ENCODE peak calls at places on chromosomes 16 and 17, in four cellular contexts. E is adrenal gland, W is HCT116, N is kidney epithelial cell. L is an unnamed sample.

GRCh38 chr17:64202683-64203430 is 60.2 kb downstream of the TEX2 start:
- DNase-seq in E (peak; percentile 77), W (no peak), N (no peak), L (no peak)

GRCh38 chr16:66360624-66361324 is 5.7 kb upstream of the CDH5 start:
- DNase-seq in E (no peak), W (no peak), N (no peak), L (no peak)

GRCh38 chr16:82061861-82062525 is 26.9 kb downstream of the HSD17B2 start:
- DNase-seq in E (no peak), W (peak; percentile 64), N (no peak), L (no peak)

GRCh38 chr17:60167095-60167741 is 17.4 kb downstream of the CA4 start:
- DNase-seq in E (peak; percentile 53), W (no peak), N (no peak), L (no peak)

GRCh38 chr16:8187782-8188372 is 402.4 kb downstream of the TMEM114 start:
- DNase-seq in E (no peak), W (no peak), N (no peak), L (no peak)

GRCh38 chr17:11144358-11145233 is 96.4 kb upstream of the SHISA6 start:
- DNase-seq in E (peak; percentile 55), W (no peak), N (peak; percentile 1), L (no peak)

GRCh38 chr17:67636841-67637240 is 80.9 kb upstream of the NOL11 start:
- DNase-seq in E (no peak), W (no peak), N (peak; percentile 58), L (no peak)

GRCh38 chr16:80300456-80300855 is 240.3 kb upstream of the DYNLRB2 start:
- DNase-seq in E (no peak), W (no peak), N (no peak), L (no peak)

GRCh38 chr17:10127819-10128375 is 70.5 kb downstream of the GAS7 start:
- DNase-seq in E (peak; percentile 51), W (no peak), N (peak; percentile 77), L (peak; percentile 88)

GRCh38 chr17:11803635-11804034 is 193.6 kb downstream of the ZNF18 start:
- DNase-seq in E (no peak), W (no peak), N (no peak), L (no peak)

GRCh38 chr16:75260856-75261589 is 9.6 kb upstream of the BCAR1 start:
- DNase-seq in E (no peak), W (no peak), N (no peak), L (no peak)

GRCh38 chr16:35195864-35196216 is 1736.4 kb downstream of the TP53TG3F start:
- DNase-seq in E (no peak), W (no peak), N (no peak), L (no peak)

GRCh38 chr17:21452377-21453143 is 76.4 kb downstream of the KCNJ12 start:
- DNase-seq in E (peak; percentile 51), W (peak; percentile 33), N (peak; percentile 28), L (peak; percentile 4)

GRCh38 chr16:85480727-85481101 is 132.4 kb upstream of the GSE1 start:
- DNase-seq in E (no peak), W (no peak), N (no peak), L (no peak)

GRCh38 chr16:50616883-50617629 is 64.1 kb downstream of the SNX20 start:
- DNase-seq in E (no peak), W (no peak), N (peak; percentile 28), L (no peak)

GRCh38 chr17:72440961-72441360 is 320.1 kb downstream of the SOX9 start:
- DNase-seq in E (no peak), W (no peak), N (no peak), L (no peak)

GRCh38 chr16:50833929-50834328 is 92.0 kb downstream of the CYLD start:
- DNase-seq in E (no peak), W (no peak), N (no peak), L (no peak)

GRCh38 chr17:48610282-48611211 is at the start of gene HOXB7:
- DNase-seq in E (peak; percentile 67), W (no peak), N (no peak), L (no peak)

GRCh38 chr16:25256821-25257503 is 683 bp downstream of the ZKSCAN2 start:
- DNase-seq in E (peak; percentile 18), W (no peak), N (peak; percentile 47), L (no peak)

GRCh38 chr16:85286970-85287814 is 174.9 kb upstream of the CIBAR2 start:
- DNase-seq in E (peak; percentile 80), W (no peak), N (no peak), L (no peak)

GRCh38 chr16:1036121-1036520 is 36.4 kb upstream of the SSTR5 start:
- DNase-seq in E (no peak), W (no peak), N (no peak), L (no peak)

GRCh38 chr16:46857261-46857962 is 26.4 kb upstream of the C16orf87 start:
- DNase-seq in E (peak; percentile 53), W (peak; percentile 26), N (peak; percentile 25), L (no peak)

GRCh38 chr16:54817432-54817831 is 113.2 kb upstream of the IRX5 start:
- DNase-seq in E (no peak), W (no peak), N (no peak), L (peak; percentile 11)

GRCh38 chr16:53714080-53715050 is 10.4 kb downstream of the FTO start:
- DNase-seq in E (no peak), W (no peak), N (no peak), L (no peak)

GRCh38 chr17:39110435-39111136 is 40.9 kb downstream of the PLXDC1 start:
- DNase-seq in E (no peak), W (no peak), N (no peak), L (no peak)

GRCh38 chr16:57186630-57187507 is 740 bp downstream of the RSPRY1 start:
- DNase-seq in E (peak; percentile 26), W (no peak), N (no peak), L (no peak)

GRCh38 chr16:57187508-57187854 is 1.4 kb downstream of the RSPRY1 start:
- DNase-seq in E (no peak), W (no peak), N (no peak), L (no peak)

GRCh38 chr16:57185446-57185944 is 344 bp downstream of the PSME3IP1 start:
- DNase-seq in E (peak; percentile 61), W (no peak), N (no peak), L (no peak)

GRCh38 chr16:57184890-57185445 is 871 bp downstream of the PSME3IP1 start:
- DNase-seq in E (no peak), W (no peak), N (no peak), L (no peak)

GRCh38 chr16:57185945-57186629 is at the start of the genes PSME3IP1 and RSPRY1:
- DNase-seq in E (peak; percentile 100), W (peak; percentile 99), N (peak; percentile 98), L (peak; percentile 98)
- TF ChIP-seq CTCF in E (no peak), W (no peak), N (no peak), L (no peak)

GRCh38 chr16:10918294-10919002 is 23.8 kb downstream of the DEXI start:
- DNase-seq in E (peak; percentile 94), W (peak; percentile 88), N (peak; percentile 70), L (peak; percentile 72)
- H3K4me3 ChIP-seq in E (no peak overlapping the region), W (peak overlapping the region; percentile 8), N (no peak overlapping the region), L (no peak overlapping the region)

GRCh38 chr17:74961657-74962360 is 10.8 kb downstream of the HID1 start:
- DNase-seq in E (peak; percentile 86), W (peak; percentile 80), N (peak; percentile 41), L (peak; percentile 43)

GRCh38 chr17:74957935-74958549 is 14.5 kb downstream of the HID1 start:
- DNase-seq in E (peak; percentile 64), W (no peak), N (no peak), L (no peak)

GRCh38 chr17:74962622-74963394 is 9.8 kb downstream of the HID1 start:
- DNase-seq in E (no peak), W (no peak), N (no peak), L (no peak)

GRCh38 chr17:74959826-74960738 is 12.5 kb downstream of the HID1 start:
- DNase-seq in E (no peak), W (no peak), N (no peak), L (no peak)

DNA sequence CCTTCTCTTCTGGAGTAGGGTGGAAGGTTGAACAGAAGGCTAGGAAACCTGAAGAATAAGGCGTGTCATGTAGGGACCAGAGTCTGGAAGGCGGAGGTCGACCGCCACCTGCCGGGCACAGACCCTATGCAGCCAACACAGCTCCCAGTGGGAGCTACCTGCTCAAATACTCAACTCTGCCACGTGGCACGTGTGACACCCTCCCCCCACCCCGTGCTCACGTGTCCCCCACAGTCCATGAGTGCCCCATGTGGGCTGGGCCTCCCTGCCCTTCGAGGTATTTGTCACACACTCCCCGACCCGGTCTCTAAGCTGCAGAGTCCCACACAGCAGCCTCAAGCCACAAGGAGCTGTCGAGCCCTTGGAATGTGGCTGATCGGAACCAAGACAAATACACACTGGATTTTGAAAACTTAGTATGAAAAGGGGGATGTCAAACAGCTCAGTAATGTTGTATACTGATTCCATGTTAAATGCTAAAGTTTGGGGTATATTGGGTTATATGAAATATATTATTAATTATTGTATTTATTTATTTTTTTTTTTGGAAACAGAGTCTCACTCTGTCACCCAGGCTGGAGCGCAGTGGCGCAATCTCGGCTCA is 11.7 kb downstream of the HID1 start:
- DNase-seq in E (peak; percentile 52), W (peak; percentile 54), N (no peak), L (no peak)
- TF ChIP-seq CTCF in E (peak; percentile 52), W (peak; percentile 67), N (peak; percentile 50), L (peak; percentile 47)

GRCh38 chr17:27459433-27459832 is 3.2 kb downstream of the KSR1 start:
- DNase-seq in E (no peak), W (no peak), N (no peak), L (no peak)

GRCh38 chr17:27457405-27457730 is 1.1 kb downstream of the KSR1 start:
- DNase-seq in E (no peak), W (no peak), N (no peak), L (no peak)

GRCh38 chr17:27456681-27457404 is 595 bp downstream of the KSR1 start:
- DNase-seq in E (peak; percentile 40), W (no peak), N (no peak), L (no peak)

GRCh38 chr17:27457731-27458523 is 1.7 kb downstream of the KSR1 start:
- DNase-seq in E (no peak), W (no peak), N (no peak), L (peak; percentile 63)

DNA sequence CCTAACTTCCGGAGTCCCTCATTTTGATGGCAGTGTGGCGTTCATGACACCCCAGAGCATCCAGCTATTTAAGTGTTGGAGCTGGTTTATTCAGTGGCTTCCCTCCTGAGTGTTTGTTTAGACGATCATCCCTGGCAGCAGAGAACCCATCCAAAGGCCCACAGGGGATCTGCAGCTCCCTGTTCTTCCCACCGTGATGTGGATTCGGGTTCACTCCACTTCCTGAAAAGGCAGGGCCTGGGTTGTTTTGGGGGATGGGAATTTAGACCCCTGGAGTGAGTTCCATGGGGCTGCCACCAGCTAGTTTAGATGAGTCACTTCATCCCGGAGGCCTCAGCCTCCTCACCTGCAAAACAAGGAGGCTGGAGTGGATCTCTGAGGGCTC is 2.3 kb downstream of the KSR1 start:
- DNase-seq in E (no peak), W (no peak), N (no peak), L (no peak)
- H3K4me3 ChIP-seq in E (no peak overlapping the region), W (no peak overlapping the region), N (no peak overlapping the region), L (no peak overlapping the region)

GRCh38 chr17:76781056-76781982 is 43.4 kb downstream of the MFSD11 start:
- DNase-seq in E (no peak), W (no peak), N (no peak), L (no peak)
- TF ChIP-seq CTCF in E (no peak), W (peak; percentile 25), N (no peak), L (no peak)

GRCh38 chr17:76139801-76140660 is 1.0 kb downstream of the FOXJ1 start:
- DNase-seq in E (no peak), W (no peak), N (no peak), L (no peak)
- H3K4me3 ChIP-seq in E (no peak overlapping the region), W (no peak overlapping the region), N (no peak overlapping the region), L (no peak overlapping the region)

GRCh38 chr17:19978206-19978802 is 676 bp upstream of the AKAP10 start:
- DNase-seq in E (no peak), W (no peak), N (no peak), L (no peak)
- TF ChIP-seq CTCF in E (no peak), W (no peak), N (no peak), L (no peak)

L was measured in AG09309.